ENCODE peak calls at places on chromosomes 6 and 20, in eight cellular contexts. C, U, X, F, W, P, S and G are unnamed samples.

GRCh38 chr6:74574794-74575193 is 631.1 kb downstream of the COL12A1 start:
- DNase-seq in C (no peak), U (no peak), X (no peak), F (no peak), W (no peak), P (no peak), S (no peak), G (no peak)

GRCh38 chr6:154974485-154975149 is 20.5 kb upstream of the TIAM2 start:
- DNase-seq in C (no peak), U (no peak), X (no peak), F (no peak), W (no peak), P (no peak), S (no peak), G (no peak)

GRCh38 chr6:27684264-27685211 is 211.6 kb upstream of the ZNF184 start:
- DNase-seq in C (no peak), U (no peak), X (peak; percentile 70), F (no peak), W (peak; percentile 56), P (peak; percentile 62), S (no peak), G (no peak)

GRCh38 chr20:24605937-24606455 is 136.6 kb downstream of the SYNDIG1 start:
- DNase-seq in C (no peak), U (no peak), X (no peak), F (no peak), W (no peak), P (no peak), S (no peak), G (no peak)

GRCh38 chr6:146892613-146893401 is 294.0 kb downstream of the ADGB start:
- DNase-seq in C (no peak), U (no peak), X (no peak), F (no peak), W (no peak), P (no peak), S (no peak), G (no peak)

GRCh38 chr20:63347081-63347741 is 13.9 kb downstream of the CHRNA4 start:
- DNase-seq in C (no peak), U (no peak), X (no peak), F (no peak), W (no peak), P (no peak), S (no peak), G (no peak)

GRCh38 chr6:131811510-131811909 is 3.7 kb downstream of the ENPP1 start:
- DNase-seq in C (no peak), U (no peak), X (no peak), F (no peak), W (no peak), P (no peak), S (no peak), G (no peak)

GRCh38 chr6:149806127-149806526 is 56.6 kb downstream of the PCMT1 start:
- DNase-seq in C (no peak), U (no peak), X (no peak), F (no peak), W (no peak), P (no peak), S (no peak), G (no peak)

GRCh38 chr20:14406495-14406894 is 69.1 kb upstream of the FLRT3 start:
- DNase-seq in C (no peak), U (no peak), X (no peak), F (no peak), W (no peak), P (no peak), S (no peak), G (no peak)

GRCh38 chr6:35237466-35237865 is 22.1 kb upstream of the ZNF76 start:
- DNase-seq in C (no peak), U (no peak), X (no peak), F (no peak), W (no peak), P (no peak), S (no peak), G (no peak)

GRCh38 chr6:45609141-45609638 is 231.5 kb upstream of the SUPT3H start:
- DNase-seq in C (no peak), U (no peak), X (no peak), F (no peak), W (no peak), P (no peak), S (no peak), G (no peak)

GRCh38 chr20:38840894-38841470 is 35.5 kb downstream of the PPP1R16B start:
- DNase-seq in C (no peak), U (no peak), X (no peak), F (no peak), W (no peak), P (peak; percentile 72), S (no peak), G (no peak)

GRCh38 chr20:32155017-32155965 is 45.8 kb downstream of the TM9SF4 start:
- DNase-seq in C (peak; percentile 73), U (peak; percentile 91), X (peak; percentile 71), F (peak; percentile 68), W (peak; percentile 21), P (peak; percentile 5), S (no peak), G (peak; percentile 83)

GRCh38 chr20:57714409-57715267 is 4.8 kb upstream of the PMEPA1 start:
- DNase-seq in C (no peak), U (peak; percentile 90), X (no peak), F (no peak), W (no peak), P (no peak), S (no peak), G (no peak)
- H3K4me1 ChIP-seq in C (peaks cover 14% of the 10 kb centered on the region), U (peaks cover 43% of the 10 kb centered on the region), X (peaks cover 12% of the 10 kb centered on the region), F (no peaks in the 10 kb centered on the region), W (peaks cover 30% of the 10 kb centered on the region), P (peaks cover 24% of the 10 kb centered on the region), S (peaks cover 32% of the 10 kb centered on the region), G (no peaks in the 10 kb centered on the region)

GRCh38 chr6:139371421-139372253 is 2.8 kb downstream of the CITED2 start:
- DNase-seq in C (no peak), U (no peak), X (no peak), F (no peak), W (no peak), P (no peak), S (no peak), G (no peak)
- H3K27ac ChIP-seq in C (no peak overlapping the region), U (peak overlapping the region; percentile 93), X (peak overlapping the region; percentile 93), F (peak overlapping the region; percentile 99), W (peak overlapping the region; percentile 82), P (peak overlapping the region; percentile 40), S (peak overlapping the region; percentile 17), G (peak overlapping the region; percentile 94)

GRCh38 chr20:37198962-37199660 is 19.8 kb upstream of the MROH8 start:
- DNase-seq in C (no peak), U (peak; percentile 30), X (no peak), F (no peak), W (no peak), P (no peak), S (no peak), G (no peak)
- H3K36me3 ChIP-seq in C (peaks cover 45% of the 10 kb centered on the region), U (peaks cover 39% of the 10 kb centered on the region), X (no peaks in the 10 kb centered on the region), F (no peaks in the 10 kb centered on the region), W (peaks cover 33% of the 10 kb centered on the region), P (peaks cover 56% of the 10 kb centered on the region), S (peaks cover 30% of the 10 kb centered on the region), G (peaks cover 22% of the 10 kb centered on the region)

GRCh38 chr6:142749556-142749955 is 195.4 kb downstream of the HIVEP2 start:
- DNase-seq in C (no peak), U (no peak), X (no peak), F (no peak), W (no peak), P (no peak), S (no peak), G (no peak)
- H3K4me1 ChIP-seq in C (no peaks in the 10 kb centered on the region), U (no peaks in the 10 kb centered on the region), X (no peaks in the 10 kb centered on the region), F (no peaks in the 10 kb centered on the region), W (no peaks in the 10 kb centered on the region), P (peaks cover 5% of the 10 kb centered on the region), S (peaks cover 6% of the 10 kb centered on the region), G (no peaks in the 10 kb centered on the region)

GRCh38 chr6:15472626-15473025 is 190.2 kb downstream of the DTNBP1 start:
- DNase-seq in C (no peak), U (no peak), X (no peak), F (no peak), W (no peak), P (no peak), S (no peak), G (no peak)
- H3K27ac ChIP-seq in C (no peak overlapping the region), U (peak overlapping the region; percentile 57), X (no peak overlapping the region), F (no peak overlapping the region), W (no peak overlapping the region), P (no peak overlapping the region), S (no peak overlapping the region), G (no peak overlapping the region)